ENCODE peak calls at places on chromosomes 5 and 9, in eight cellular contexts. A is HT1080; W is central memory CD4-positive, alpha-beta T cell; N is ACHN; R is left lung; K is C1 segment of cervical spinal cord; F is substantia nigra; E is stimulated activated CD4-positive, alpha-beta T cell treated with anti-CD3 and anti-CD28 coated beads, Interleukin-2, amount 100 ng/mL, for 24 hours. D is an unnamed sample.

GRCh38 chr9:83706703-83707517 is 848 bp downstream of the UBQLN1 start:
- DNase-seq in R (no peak), A (peak; percentile 26), F (no peak), N (peak; percentile 34), K (peak; percentile 64), W (peak; percentile 65), E (peak; percentile 71), D (peak; percentile 35)

GRCh38 chr5:102863058-102863457 is 108.0 kb downstream of the PAM start:
- DNase-seq in K (no peak), E (no peak), A (no peak), N (no peak), F (no peak), R (no peak), W (no peak), D (no peak)

GRCh38 chr9:28758346-28758745 is 1185.1 kb upstream of the C9orf72 start:
- DNase-seq in F (no peak), W (no peak), N (no peak), A (no peak), E (no peak), K (no peak), R (no peak), D (no peak)

GRCh38 chr5:21049900-21050299 is 1061.9 kb upstream of the CDH18 start:
- DNase-seq in E (no peak), N (no peak), W (no peak), F (no peak), R (no peak), K (no peak), A (no peak), D (no peak)

GRCh38 chr5:144114571-144114970 is 55.9 kb downstream of the YIPF5 start:
- DNase-seq in E (no peak), R (no peak), F (no peak), K (no peak), A (no peak), N (no peak), W (no peak), D (no peak)

GRCh38 chr9:6855860-6856259 is 98.1 kb downstream of the KDM4C start:
- DNase-seq in W (no peak), A (no peak), F (no peak), R (no peak), N (no peak), K (no peak), E (no peak), D (no peak)

GRCh38 chr9:136093331-136093986 is 1.6 kb downstream of the NACC2 start:
- DNase-seq in N (no peak), R (peak; percentile 80), K (peak; percentile 50), E (no peak), W (no peak), F (no peak), A (no peak), D (no peak)

GRCh38 chr5:79495311-79495710 is 18.6 kb downstream of the HOMER1 start:
- DNase-seq in W (no peak), K (no peak), E (no peak), F (no peak), A (no peak), R (no peak), N (no peak), D (no peak)

GRCh38 chr9:127525426-127526188 is 74.3 kb downstream of the LRSAM1 start:
- DNase-seq in W (peak; percentile 20), F (no peak), K (no peak), E (no peak), R (no peak), A (peak; percentile 62), N (peak; percentile 40), D (peak; percentile 31)

GRCh38 chr9:36504154-36504550 is 68.5 kb upstream of the MELK start:
- DNase-seq in R (no peak), A (no peak), F (no peak), K (no peak), W (no peak), E (no peak), N (no peak), D (peak; percentile 61)

GRCh38 chr9:133054966-133055365 is 6.8 kb upstream of the CEL start:
- DNase-seq in E (no peak), W (no peak), K (no peak), A (no peak), N (no peak), F (no peak), R (peak; percentile 56), D (no peak)

D was measured in naive thymus-derived CD4-positive, alpha-beta T cell.